ENCODE peak calls at places on chromosomes 7 and 10, in seven cellular contexts. One of them, this sample, is unnamed.

GRCh38 chr10:60732240-60733188 is 45.8 kb upstream of the CDK1 start:
- DNase-seq in IMR-90: no peak
- DNase-seq in HepG2: no peak
- DNase-seq in HCT116: no peak
- DNase-seq in endothelial cell of umbilical vein: no peak
- DNase-seq in GM12878: no peak
- DNase-seq in K562: no peak
- DNase-seq in this sample: no peak

GRCh38 chr10:31759124-31759798 is 169.4 kb downstream of the ARHGAP12 start:
- DNase-seq in IMR-90: no peak
- DNase-seq in HepG2: peak
- DNase-seq in HCT116: peak
- DNase-seq in endothelial cell of umbilical vein: peak
- DNase-seq in GM12878: no peak
- DNase-seq in K562: peak
- DNase-seq in this sample: peak

GRCh38 chr10:86497621-86498020 is 24.0 kb downstream of the WAPL start:
- DNase-seq in IMR-90: no peak
- DNase-seq in HepG2: no peak
- DNase-seq in HCT116: no peak
- DNase-seq in endothelial cell of umbilical vein: no peak
- DNase-seq in GM12878: no peak
- DNase-seq in K562: no peak
- DNase-seq in this sample: no peak

GRCh38 chr10:125200396-125200795 is 40.0 kb upstream of the CTBP2 start:
- DNase-seq in IMR-90: no peak
- DNase-seq in HepG2: no peak
- DNase-seq in HCT116: no peak
- DNase-seq in endothelial cell of umbilical vein: no peak
- DNase-seq in GM12878: no peak
- DNase-seq in K562: no peak
- DNase-seq in this sample: no peak

GRCh38 chr7:101172005-101172853 is 6.9 kb upstream of the VGF start:
- DNase-seq in IMR-90: no peak
- DNase-seq in HepG2: no peak
- DNase-seq in HCT116: no peak
- DNase-seq in endothelial cell of umbilical vein: no peak
- DNase-seq in GM12878: no peak
- DNase-seq in K562: peak
- DNase-seq in this sample: peak

GRCh38 chr10:79392506-79393176 is 45.4 kb downstream of the PPIF start:
- DNase-seq in IMR-90: no peak
- DNase-seq in HepG2: no peak
- DNase-seq in HCT116: no peak
- DNase-seq in endothelial cell of umbilical vein: no peak
- DNase-seq in GM12878: no peak
- DNase-seq in K562: no peak
- DNase-seq in this sample: no peak

GRCh38 chr7:150735596-150736358 is 1.4 kb upstream of the GIMAP5 start:
- DNase-seq in IMR-90: no peak
- DNase-seq in HepG2: no peak
- DNase-seq in HCT116: no peak
- DNase-seq in endothelial cell of umbilical vein: no peak
- DNase-seq in GM12878: no peak
- DNase-seq in K562: no peak
- DNase-seq in this sample: peak

GRCh38 chr10:22133640-22134624 is 83.9 kb downstream of the EBLN1 start:
- DNase-seq in IMR-90: no peak
- DNase-seq in HepG2: no peak
- DNase-seq in HCT116: no peak
- DNase-seq in endothelial cell of umbilical vein: no peak
- DNase-seq in GM12878: no peak
- DNase-seq in K562: peak
- DNase-seq in this sample: no peak

GRCh38 chr7:74412061-74412460 is 41.6 kb upstream of the GTF2IRD1 start:
- DNase-seq in IMR-90: no peak
- DNase-seq in HepG2: no peak
- DNase-seq in HCT116: no peak
- DNase-seq in endothelial cell of umbilical vein: no peak
- DNase-seq in GM12878: no peak
- DNase-seq in K562: peak
- DNase-seq in this sample: no peak

GRCh38 chr7:35333265-35333664 is 79.4 kb upstream of the TBX20 start:
- DNase-seq in IMR-90: no peak
- DNase-seq in HepG2: no peak
- DNase-seq in HCT116: no peak
- DNase-seq in endothelial cell of umbilical vein: no peak
- DNase-seq in GM12878: no peak
- DNase-seq in K562: no peak
- DNase-seq in this sample: no peak

GRCh38 chr7:139676390-139676789 is 101.4 kb downstream of the HIPK2 start:
- DNase-seq in IMR-90: no peak
- DNase-seq in HepG2: no peak
- DNase-seq in HCT116: no peak
- DNase-seq in endothelial cell of umbilical vein: no peak
- DNase-seq in GM12878: no peak
- DNase-seq in K562: no peak
- DNase-seq in this sample: no peak

GRCh38 chr10:32190890-32191491 is 134.8 kb upstream of the KIF5B start:
- DNase-seq in IMR-90: peak
- DNase-seq in HepG2: peak
- DNase-seq in HCT116: peak
- DNase-seq in endothelial cell of umbilical vein: peak
- DNase-seq in GM12878: no peak
- DNase-seq in K562: no peak
- DNase-seq in this sample: no peak

GRCh38 chr10:95428702-95429101 is 132.5 kb downstream of the SORBS1 start:
- DNase-seq in IMR-90: no peak
- DNase-seq in HepG2: no peak
- DNase-seq in HCT116: no peak
- DNase-seq in endothelial cell of umbilical vein: no peak
- DNase-seq in GM12878: no peak
- DNase-seq in K562: no peak
- DNase-seq in this sample: no peak

GRCh38 chr10:131907679-131908078 is 6.9 kb downstream of the PPP2R2D start:
- DNase-seq in IMR-90: no peak
- DNase-seq in HepG2: no peak
- DNase-seq in HCT116: no peak
- DNase-seq in endothelial cell of umbilical vein: no peak
- DNase-seq in GM12878: no peak
- DNase-seq in K562: no peak
- DNase-seq in this sample: no peak

GRCh38 chr10:63520463-63521388 is 475 bp upstream of the REEP3 start:
- DNase-seq in IMR-90: peak
- DNase-seq in HepG2: peak
- DNase-seq in HCT116: peak
- DNase-seq in endothelial cell of umbilical vein: peak
- DNase-seq in GM12878: no peak
- DNase-seq in K562: peak
- DNase-seq in this sample: peak

GRCh38 chr7:149496642-149497391 is 792 bp downstream of the ZNF746 start:
- DNase-seq in IMR-90: peak
- DNase-seq in HepG2: no peak
- DNase-seq in HCT116: no peak
- DNase-seq in endothelial cell of umbilical vein: peak
- DNase-seq in GM12878: no peak
- DNase-seq in K562: peak
- DNase-seq in this sample: peak

GRCh38 chr10:33143160-33143728 is 185.2 kb upstream of the ITGB1 start:
- DNase-seq in IMR-90: peak
- DNase-seq in HepG2: peak
- DNase-seq in HCT116: no peak
- DNase-seq in endothelial cell of umbilical vein: no peak
- DNase-seq in GM12878: no peak
- DNase-seq in K562: no peak
- DNase-seq in this sample: no peak

GRCh38 chr10:130899856-130900255 is 411.7 kb downstream of the TCERG1L start:
- DNase-seq in IMR-90: no peak
- DNase-seq in HepG2: no peak
- DNase-seq in HCT116: no peak
- DNase-seq in endothelial cell of umbilical vein: no peak
- DNase-seq in GM12878: no peak
- DNase-seq in K562: no peak
- DNase-seq in this sample: no peak

GRCh38 chr7:147639037-147639436 is 951.5 kb upstream of the C7orf33 start:
- DNase-seq in IMR-90: no peak
- DNase-seq in HepG2: no peak
- DNase-seq in HCT116: no peak
- DNase-seq in endothelial cell of umbilical vein: no peak
- DNase-seq in GM12878: no peak
- DNase-seq in K562: no peak
- DNase-seq in this sample: no peak

GRCh38 chr10:77776487-77776886 is 138.9 kb upstream of the KCNMA1 start:
- DNase-seq in IMR-90: no peak
- DNase-seq in HepG2: no peak
- DNase-seq in HCT116: no peak
- DNase-seq in endothelial cell of umbilical vein: no peak
- DNase-seq in GM12878: no peak
- DNase-seq in K562: no peak
- DNase-seq in this sample: no peak

GRCh38 chr10:116886772-116887171 is 37.5 kb downstream of the ENO4 start:
- DNase-seq in IMR-90: no peak
- DNase-seq in HepG2: no peak
- DNase-seq in HCT116: no peak
- DNase-seq in endothelial cell of umbilical vein: no peak
- DNase-seq in GM12878: no peak
- DNase-seq in K562: no peak
- DNase-seq in this sample: no peak

GRCh38 chr7:159027091-159027802 is 117.4 kb downstream of the VIPR2 start:
- DNase-seq in IMR-90: no peak
- DNase-seq in HepG2: no peak
- DNase-seq in HCT116: no peak
- DNase-seq in endothelial cell of umbilical vein: no peak
- DNase-seq in GM12878: no peak
- DNase-seq in K562: no peak
- DNase-seq in this sample: no peak

GRCh38 chr7:43692582-43693373 is 36.5 kb downstream of the COA1 start:
- DNase-seq in IMR-90: peak
- DNase-seq in HepG2: no peak
- DNase-seq in HCT116: no peak
- DNase-seq in endothelial cell of umbilical vein: no peak
- DNase-seq in GM12878: no peak
- DNase-seq in K562: no peak
- DNase-seq in this sample: no peak

GRCh38 chr7:137697026-137697425 is 149.7 kb downstream of the DGKI start:
- DNase-seq in IMR-90: no peak
- DNase-seq in HepG2: no peak
- DNase-seq in HCT116: no peak
- DNase-seq in endothelial cell of umbilical vein: no peak
- DNase-seq in GM12878: no peak
- DNase-seq in K562: no peak
- DNase-seq in this sample: no peak

GRCh38 chr7:157475095-157475494 is 138.3 kb downstream of the DNAJB6 start:
- DNase-seq in IMR-90: no peak
- DNase-seq in HepG2: no peak
- DNase-seq in HCT116: no peak
- DNase-seq in endothelial cell of umbilical vein: no peak
- DNase-seq in GM12878: no peak
- DNase-seq in K562: no peak
- DNase-seq in this sample: no peak

GRCh38 chr7:123666492-123666891 is 10.8 kb downstream of the LMOD2 start:
- DNase-seq in IMR-90: no peak
- DNase-seq in HepG2: no peak
- DNase-seq in HCT116: no peak
- DNase-seq in endothelial cell of umbilical vein: no peak
- DNase-seq in GM12878: no peak
- DNase-seq in K562: no peak
- DNase-seq in this sample: no peak

GRCh38 chr7:94510582-94511456 is 1.2 kb downstream of the CASD1 start:
- DNase-seq in IMR-90: peak
- DNase-seq in HepG2: peak
- DNase-seq in HCT116: no peak
- DNase-seq in endothelial cell of umbilical vein: peak
- DNase-seq in GM12878: no peak
- DNase-seq in K562: no peak
- DNase-seq in this sample: no peak
- H2AFZ ChIP-seq in IMR-90: peak
- H2AFZ ChIP-seq in HepG2: no peak
- H2AFZ ChIP-seq in HCT116: no peak
- H2AFZ ChIP-seq in endothelial cell of umbilical vein: peak
- H2AFZ ChIP-seq in GM12878: peak
- H2AFZ ChIP-seq in K562: peak
- H2AFZ ChIP-seq in this sample: no peak

GRCh38 chr7:98283127-98283886 is 1.8 kb downstream of the BRI3 start:
- DNase-seq in IMR-90: peak
- DNase-seq in HepG2: no peak
- DNase-seq in HCT116: no peak
- DNase-seq in endothelial cell of umbilical vein: peak
- DNase-seq in GM12878: no peak
- DNase-seq in K562: no peak
- DNase-seq in this sample: no peak
- TF ChIP-seq POLR2A in IMR-90: no peak
- TF ChIP-seq POLR2A in HepG2: no peak
- TF ChIP-seq POLR2A in HCT116: no peak
- TF ChIP-seq POLR2A in endothelial cell of umbilical vein: no peak
- TF ChIP-seq POLR2A in GM12878: no peak
- TF ChIP-seq POLR2A in K562: no peak
- TF ChIP-seq POLR2A in this sample: no peak

GRCh38 chr7:2163565-2163964 is 69.2 kb downstream of the MAD1L1 start:
- DNase-seq in IMR-90: no peak
- DNase-seq in HepG2: no peak
- DNase-seq in HCT116: no peak
- DNase-seq in endothelial cell of umbilical vein: no peak
- DNase-seq in GM12878: no peak
- DNase-seq in K562: no peak
- DNase-seq in this sample: no peak

GRCh38 chr7:2162959-2163358 is 69.8 kb downstream of the MAD1L1 start:
- DNase-seq in IMR-90: no peak
- DNase-seq in HepG2: no peak
- DNase-seq in HCT116: no peak
- DNase-seq in endothelial cell of umbilical vein: no peak
- DNase-seq in GM12878: no peak
- DNase-seq in K562: no peak
- DNase-seq in this sample: no peak

GRCh38 chr7:2165239-2165609 is 67.5 kb downstream of the MAD1L1 start:
- DNase-seq in IMR-90: no peak
- DNase-seq in HepG2: no peak
- DNase-seq in HCT116: no peak
- DNase-seq in endothelial cell of umbilical vein: no peak
- DNase-seq in GM12878: no peak
- DNase-seq in K562: peak
- DNase-seq in this sample: no peak

GRCh38 chr7:2164646-2165045 is 68.1 kb downstream of the MAD1L1 start:
- DNase-seq in IMR-90: no peak
- DNase-seq in HepG2: no peak
- DNase-seq in HCT116: no peak
- DNase-seq in endothelial cell of umbilical vein: no peak
- DNase-seq in GM12878: no peak
- DNase-seq in K562: no peak
- DNase-seq in this sample: no peak

GRCh38 chr7:2164156-2164555 is 68.6 kb downstream of the MAD1L1 start:
- DNase-seq in IMR-90: peak
- DNase-seq in HepG2: no peak
- DNase-seq in HCT116: no peak
- DNase-seq in endothelial cell of umbilical vein: no peak
- DNase-seq in GM12878: no peak
- DNase-seq in K562: no peak
- DNase-seq in this sample: no peak
- H2AFZ ChIP-seq in IMR-90: no peak
- H2AFZ ChIP-seq in HepG2: no peak
- H2AFZ ChIP-seq in HCT116: no peak
- H2AFZ ChIP-seq in endothelial cell of umbilical vein: no peak
- H2AFZ ChIP-seq in GM12878: no peak
- H2AFZ ChIP-seq in K562: no peak
- H2AFZ ChIP-seq in this sample: no peak

GRCh38 chr10:29843143-29843542 is 208.4 kb upstream of the SVIL start:
- DNase-seq in IMR-90: no peak
- DNase-seq in HepG2: no peak
- DNase-seq in HCT116: no peak
- DNase-seq in endothelial cell of umbilical vein: no peak
- DNase-seq in GM12878: no peak
- DNase-seq in K562: no peak
- DNase-seq in this sample: no peak
- TF ChIP-seq POLR2A in IMR-90: no peak
- TF ChIP-seq POLR2A in HepG2: no peak
- TF ChIP-seq POLR2A in HCT116: no peak
- TF ChIP-seq POLR2A in endothelial cell of umbilical vein: no peak
- TF ChIP-seq POLR2A in GM12878: no peak
- TF ChIP-seq POLR2A in K562: no peak
- TF ChIP-seq POLR2A in this sample: no peak

This sample was measured in H1.